ENCODE peak calls at places on chromosomes 7 and 10, in six cellular contexts. One of them, this sample, is unnamed.

GRCh38 chr7:42493436-42494198 is 256.6 kb upstream of the GLI3 start:
- DNase-seq in hepatocyte: peak; percentile 86
- DNase-seq in HCT116: no peak
- DNase-seq in MM.1S: no peak
- DNase-seq in PC-9: no peak
- DNase-seq in GM23338: peak; percentile 83
- DNase-seq in this sample: peak; percentile 96

GRCh38 chr10:91412688-91413087 is 2.5 kb downstream of the HECTD2 start:
- DNase-seq in hepatocyte: no peak
- DNase-seq in HCT116: no peak
- DNase-seq in MM.1S: no peak
- DNase-seq in PC-9: no peak
- DNase-seq in GM23338: peak; percentile 22
- DNase-seq in this sample: no peak

GRCh38 chr7:151382079-151382885 is 27.6 kb downstream of the WDR86 start:
- DNase-seq in hepatocyte: no peak
- DNase-seq in HCT116: no peak
- DNase-seq in MM.1S: no peak
- DNase-seq in PC-9: no peak
- DNase-seq in GM23338: peak; percentile 56
- DNase-seq in this sample: no peak

GRCh38 chr7:28347462-28347861 is 64.9 kb upstream of the CREB5 start:
- DNase-seq in hepatocyte: no peak
- DNase-seq in HCT116: no peak
- DNase-seq in MM.1S: no peak
- DNase-seq in PC-9: no peak
- DNase-seq in GM23338: no peak
- DNase-seq in this sample: peak; percentile 84

GRCh38 chr7:116950889-116951351 is 2.4 kb upstream of the ST7 start:
- DNase-seq in hepatocyte: no peak
- DNase-seq in HCT116: no peak
- DNase-seq in MM.1S: no peak
- DNase-seq in PC-9: no peak
- DNase-seq in GM23338: no peak
- DNase-seq in this sample: no peak

GRCh38 chr7:128902761-128903585 is 7.5 kb downstream of the KCP start:
- DNase-seq in hepatocyte: no peak
- DNase-seq in HCT116: no peak
- DNase-seq in MM.1S: no peak
- DNase-seq in PC-9: peak; percentile 41
- DNase-seq in GM23338: no peak
- DNase-seq in this sample: peak; percentile 34

GRCh38 chr10:86756511-86757109 is at the start of gene BMPR1A:
- DNase-seq in hepatocyte: peak; percentile 67
- DNase-seq in HCT116: no peak
- DNase-seq in MM.1S: no peak
- DNase-seq in PC-9: peak; percentile 87
- DNase-seq in GM23338: peak; percentile 63
- DNase-seq in this sample: no peak

GRCh38 chr7:138892016-138892630 is 89.1 kb downstream of the KIAA1549 start:
- DNase-seq in hepatocyte: no peak
- DNase-seq in HCT116: no peak
- DNase-seq in MM.1S: no peak
- DNase-seq in PC-9: no peak
- DNase-seq in GM23338: no peak
- DNase-seq in this sample: peak; percentile 43

GRCh38 chr7:9307131-9307530 is 873.7 kb downstream of the NXPH1 start:
- DNase-seq in hepatocyte: no peak
- DNase-seq in HCT116: no peak
- DNase-seq in MM.1S: no peak
- DNase-seq in PC-9: no peak
- DNase-seq in GM23338: no peak
- DNase-seq in this sample: no peak

GRCh38 chr10:8389630-8390029 is 335.1 kb downstream of the GATA3 start:
- DNase-seq in hepatocyte: no peak
- DNase-seq in HCT116: no peak
- DNase-seq in MM.1S: no peak
- DNase-seq in PC-9: peak; percentile 20
- DNase-seq in GM23338: no peak
- DNase-seq in this sample: no peak

GRCh38 chr10:22999942-23000341 is 72.1 kb downstream of the ARMC3 start:
- DNase-seq in hepatocyte: no peak
- DNase-seq in HCT116: no peak
- DNase-seq in MM.1S: no peak
- DNase-seq in PC-9: no peak
- DNase-seq in GM23338: peak; percentile 34
- DNase-seq in this sample: no peak

GRCh38 chr10:18880530-18880929 is 168.1 kb upstream of the MALRD1 start:
- DNase-seq in hepatocyte: peak; percentile 10
- DNase-seq in HCT116: no peak
- DNase-seq in MM.1S: no peak
- DNase-seq in PC-9: no peak
- DNase-seq in GM23338: peak; percentile 33
- DNase-seq in this sample: no peak

GRCh38 chr7:63012633-63013183 is 985.9 kb upstream of the ZNF722 start:
- DNase-seq in hepatocyte: no peak
- DNase-seq in HCT116: no peak
- DNase-seq in MM.1S: no peak
- DNase-seq in PC-9: no peak
- DNase-seq in GM23338: no peak
- DNase-seq in this sample: peak; percentile 1

GRCh38 chr10:132249232-132249724 is 58.5 kb downstream of the STK32C start:
- DNase-seq in hepatocyte: no peak
- DNase-seq in HCT116: no peak
- DNase-seq in MM.1S: no peak
- DNase-seq in PC-9: no peak
- DNase-seq in GM23338: no peak
- DNase-seq in this sample: no peak

GRCh38 chr10:43249962-43250624 is 16.8 kb downstream of the RASGEF1A start:
- DNase-seq in hepatocyte: no peak
- DNase-seq in HCT116: no peak
- DNase-seq in MM.1S: no peak
- DNase-seq in PC-9: peak; percentile 37
- DNase-seq in GM23338: peak; percentile 53
- DNase-seq in this sample: no peak

GRCh38 chr7:4225352-4225751 is 456.7 kb upstream of the FOXK1 start:
- DNase-seq in hepatocyte: no peak
- DNase-seq in HCT116: no peak
- DNase-seq in MM.1S: no peak
- DNase-seq in PC-9: no peak
- DNase-seq in GM23338: no peak
- DNase-seq in this sample: no peak

GRCh38 chr7:158588085-158588877 is 658 bp upstream of the PTPRN2 start:
- DNase-seq in hepatocyte: peak; percentile 32
- DNase-seq in HCT116: no peak
- DNase-seq in MM.1S: no peak
- DNase-seq in PC-9: no peak
- DNase-seq in GM23338: peak; percentile 38
- DNase-seq in this sample: no peak

GRCh38 chr10:110118891-110119621 is 88.3 kb upstream of the MXI1 start:
- DNase-seq in hepatocyte: no peak
- DNase-seq in HCT116: no peak
- DNase-seq in MM.1S: no peak
- DNase-seq in PC-9: no peak
- DNase-seq in GM23338: no peak
- DNase-seq in this sample: no peak

GRCh38 chr10:120999868-121000267 is 148.7 kb downstream of the WDR11 start:
- DNase-seq in hepatocyte: no peak
- DNase-seq in HCT116: no peak
- DNase-seq in MM.1S: no peak
- DNase-seq in PC-9: no peak
- DNase-seq in GM23338: peak; percentile 52
- DNase-seq in this sample: no peak

GRCh38 chr10:133159950-133160812 is at the start of gene KNDC1:
- DNase-seq in hepatocyte: peak; percentile 79
- DNase-seq in HCT116: no peak
- DNase-seq in MM.1S: no peak
- DNase-seq in PC-9: peak; percentile 32
- DNase-seq in GM23338: peak; percentile 75
- DNase-seq in this sample: peak; percentile 72

GRCh38 chr7:36896956-36897594 is 172.8 kb upstream of the AOAH start:
- DNase-seq in hepatocyte: peak; percentile 34
- DNase-seq in HCT116: no peak
- DNase-seq in MM.1S: no peak
- DNase-seq in PC-9: no peak
- DNase-seq in GM23338: no peak
- DNase-seq in this sample: no peak

GRCh38 chr7:2109936-2110585 is 122.7 kb downstream of the MAD1L1 start:
- DNase-seq in hepatocyte: peak; percentile 49
- DNase-seq in HCT116: peak; percentile 94
- DNase-seq in MM.1S: no peak
- DNase-seq in PC-9: peak; percentile 78
- DNase-seq in GM23338: no peak
- DNase-seq in this sample: peak; percentile 97

GRCh38 chr7:29957921-29958320 is 31.7 kb downstream of the SCRN1 start:
- DNase-seq in hepatocyte: no peak
- DNase-seq in HCT116: no peak
- DNase-seq in MM.1S: no peak
- DNase-seq in PC-9: no peak
- DNase-seq in GM23338: no peak
- DNase-seq in this sample: no peak

GRCh38 chr10:11742779-11743298 is 657 bp downstream of the ECHDC3 start:
- DNase-seq in hepatocyte: no peak
- DNase-seq in HCT116: no peak
- DNase-seq in MM.1S: no peak
- DNase-seq in PC-9: no peak
- DNase-seq in GM23338: peak; percentile 43
- DNase-seq in this sample: no peak

GRCh38 chr10:12972146-12972545 is 29.4 kb downstream of the CCDC3 start:
- DNase-seq in hepatocyte: no peak
- DNase-seq in HCT116: no peak
- DNase-seq in MM.1S: no peak
- DNase-seq in PC-9: no peak
- DNase-seq in GM23338: no peak
- DNase-seq in this sample: no peak

GRCh38 chr7:155860840-155861479 is 48.7 kb upstream of the SHH start:
- DNase-seq in hepatocyte: peak; percentile 69
- DNase-seq in HCT116: no peak
- DNase-seq in MM.1S: no peak
- DNase-seq in PC-9: peak; percentile 61
- DNase-seq in GM23338: no peak
- DNase-seq in this sample: peak; percentile 13

GRCh38 chr10:71757450-71757918 is 15.8 kb downstream of the VSIR start:
- DNase-seq in hepatocyte: no peak
- DNase-seq in HCT116: no peak
- DNase-seq in MM.1S: no peak
- DNase-seq in PC-9: no peak
- DNase-seq in GM23338: no peak
- DNase-seq in this sample: no peak
- H3K9me2 ChIP-seq in hepatocyte: no peaks in the 10 kb centered on the region
- H3K9me2 ChIP-seq in HCT116: no peaks in the 10 kb centered on the region
- H3K9me2 ChIP-seq in MM.1S: no peaks in the 10 kb centered on the region
- H3K9me2 ChIP-seq in PC-9: no peaks in the 10 kb centered on the region
- H3K9me2 ChIP-seq in GM23338: no peaks in the 10 kb centered on the region
- H3K9me2 ChIP-seq in this sample: no peaks in the 10 kb centered on the region

GRCh38 chr7:494261-494687 is 25.4 kb downstream of the PDGFA start:
- DNase-seq in hepatocyte: no peak
- DNase-seq in HCT116: no peak
- DNase-seq in MM.1S: no peak
- DNase-seq in PC-9: no peak
- DNase-seq in GM23338: no peak
- DNase-seq in this sample: no peak
- TF ChIP-seq EZH2 in hepatocyte: no peak
- TF ChIP-seq EZH2 in HCT116: no peak
- TF ChIP-seq EZH2 in MM.1S: no peak
- TF ChIP-seq EZH2 in PC-9: no peak
- TF ChIP-seq EZH2 in GM23338: no peak
- TF ChIP-seq EZH2 in this sample: no peak

GRCh38 chr7:107355616-107356015 is 114.2 kb upstream of the GPR22 start:
- DNase-seq in hepatocyte: no peak
- DNase-seq in HCT116: no peak
- DNase-seq in MM.1S: no peak
- DNase-seq in PC-9: no peak
- DNase-seq in GM23338: no peak
- DNase-seq in this sample: peak; percentile 43
- H3K9me2 ChIP-seq in hepatocyte: no peaks in the 10 kb centered on the region
- H3K9me2 ChIP-seq in HCT116: no peaks in the 10 kb centered on the region
- H3K9me2 ChIP-seq in MM.1S: no peaks in the 10 kb centered on the region
- H3K9me2 ChIP-seq in PC-9: no peaks in the 10 kb centered on the region
- H3K9me2 ChIP-seq in GM23338: no peaks in the 10 kb centered on the region
- H3K9me2 ChIP-seq in this sample: no peaks in the 10 kb centered on the region

GRCh38 chr7:141073641-141074161 is at the start of gene TMEM178B:
- DNase-seq in hepatocyte: peak; percentile 8
- DNase-seq in HCT116: no peak
- DNase-seq in MM.1S: peak; percentile 71
- DNase-seq in PC-9: no peak
- DNase-seq in GM23338: peak; percentile 68
- DNase-seq in this sample: peak; percentile 7

GRCh38 chr7:141074162-141074989 is 512 bp downstream of the TMEM178B start:
- DNase-seq in hepatocyte: peak; percentile 19
- DNase-seq in HCT116: no peak
- DNase-seq in MM.1S: peak; percentile 63
- DNase-seq in PC-9: no peak
- DNase-seq in GM23338: peak; percentile 62
- DNase-seq in this sample: peak; percentile 17

GRCh38 chr7:141072548-141073172 is 1.2 kb upstream of the TMEM178B start:
- DNase-seq in hepatocyte: peak; percentile 50
- DNase-seq in HCT116: no peak
- DNase-seq in MM.1S: peak; percentile 96
- DNase-seq in PC-9: no peak
- DNase-seq in GM23338: peak; percentile 70
- DNase-seq in this sample: peak; percentile 80

GRCh38 chr7:141071855-141072547 is 1.9 kb upstream of the TMEM178B start:
- DNase-seq in hepatocyte: no peak
- DNase-seq in HCT116: no peak
- DNase-seq in MM.1S: peak; percentile 38
- DNase-seq in PC-9: no peak
- DNase-seq in GM23338: peak; percentile 68
- DNase-seq in this sample: peak; percentile 2

DNA sequence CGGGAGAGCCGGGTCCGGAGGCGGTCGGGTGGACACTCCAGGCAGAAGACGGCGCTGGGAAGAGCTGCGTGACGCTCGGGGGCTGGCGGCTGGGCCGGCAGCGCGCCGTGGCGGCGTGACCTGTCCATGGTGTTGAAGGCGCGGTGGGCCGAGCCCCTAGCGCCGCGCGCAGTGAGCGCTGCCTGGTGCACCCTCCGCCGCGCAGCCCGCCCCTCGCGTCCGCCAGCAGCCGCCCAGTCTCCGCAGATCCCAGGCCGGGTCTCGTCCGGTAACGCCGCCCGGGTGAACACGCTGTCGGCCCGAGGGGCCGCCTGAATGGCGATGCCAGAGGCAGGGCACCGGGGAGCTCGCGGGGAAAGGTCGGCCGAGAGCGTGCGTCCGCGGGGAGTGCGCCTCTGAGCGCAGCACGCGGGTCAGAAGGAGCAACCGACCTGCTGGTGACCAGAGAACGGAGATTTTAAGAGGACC is 657 bp upstream of the TMEM178B start:
- DNase-seq in hepatocyte: peak; percentile 81
- DNase-seq in HCT116: no peak
- DNase-seq in MM.1S: peak; percentile 82
- DNase-seq in PC-9: no peak
- DNase-seq in GM23338: peak; percentile 78
- DNase-seq in this sample: peak; percentile 73
- TF ChIP-seq EZH2 in hepatocyte: peak; percentile 77
- TF ChIP-seq EZH2 in HCT116: no peak
- TF ChIP-seq EZH2 in MM.1S: no peak
- TF ChIP-seq EZH2 in PC-9: no peak
- TF ChIP-seq EZH2 in GM23338: no peak
- TF ChIP-seq EZH2 in this sample: peak; percentile 64